ENCODE peak calls at places on chromosomes 7 and 10, in nine cellular contexts. D is cardiac fibroblast; L is kidney tubule cell; G is stimulated activated CD8-positive, alpha-beta memory T cell treated with anti-CD3 and anti-CD28 coated beads, Interleukin-7, amount 100 ng/mL, for 24 hours; H is stromal cell of bone marrow; J is activated CD4-positive, alpha-beta T cell treated with anti-CD3 and anti-CD28 coated beads for 1 hour; K is cardiac septum; O is AG20443; B is left colon. A is an unnamed sample.

GRCh38 chr10:104350146-104350635 is 3.4 kb upstream of the CFAP58 start:
- DNase-seq in J (no peak), O (peak; percentile 63), G (no peak), L (peak; percentile 68), K (no peak), D (peak; percentile 86), H (peak; percentile 69), B (peak; percentile 16), A (peak; percentile 80)

GRCh38 chr10:43127447-43127846 is 10.8 kb upstream of the CSGALNACT2 start:
- DNase-seq in O (peak; percentile 53), J (no peak), B (no peak), K (no peak), H (no peak), G (no peak), L (no peak), D (no peak), A (no peak)

GRCh38 chr7:24035653-24036414 is 248.2 kb upstream of the NPY start:
- DNase-seq in B (no peak), H (no peak), D (no peak), O (no peak), G (no peak), K (no peak), L (no peak), J (no peak), A (no peak)

GRCh38 chr10:30247704-30248103 is 101.4 kb downstream of the MTPAP start:
- DNase-seq in B (no peak), J (no peak), D (no peak), K (no peak), L (no peak), O (no peak), G (no peak), H (no peak), A (no peak)

GRCh38 chr7:140646931-140647647 is 6.5 kb upstream of the DENND2A start:
- DNase-seq in L (peak; percentile 72), J (no peak), G (no peak), H (no peak), B (peak; percentile 51), D (peak; percentile 32), O (peak; percentile 66), K (peak; percentile 72), A (peak; percentile 66)

GRCh38 chr7:45978010-45978681 is 57.1 kb upstream of the IGFBP3 start:
- DNase-seq in J (no peak), H (peak; percentile 90), D (peak; percentile 95), G (no peak), K (peak; percentile 70), B (no peak), L (peak; percentile 100), O (peak; percentile 92), A (peak; percentile 94)

GRCh38 chr10:89301231-89301630 is 615 bp upstream of the IFIT2 start:
- DNase-seq in L (peak; percentile 71), K (no peak), J (no peak), H (no peak), O (peak; percentile 51), B (no peak), G (no peak), D (peak; percentile 69), A (peak; percentile 56)

GRCh38 chr10:43210556-43210955 is 56.3 kb downstream of the RASGEF1A start:
- DNase-seq in J (no peak), L (no peak), K (peak; percentile 72), H (no peak), B (no peak), D (no peak), O (no peak), G (no peak), A (no peak)

A was measured in RKO.